ENCODE peak calls at places on chromosome 6, in five cellular contexts. Y is breast epithelium, I is stomach, S is GM12891, W is esophagus muscularis mucosa. H is an unnamed sample.
A peak's percentile ranks its signal among the peaks of the same experiment; 100 is the strongest.

GRCh38 chr6:51398064-51398740 is 579.5 kb downstream of the TFAP2B start:
- DNase-seq in Y (no peak), I (no peak), S (no peak), W (no peak), H (no peak)

GRCh38 chr6:32615885-32616532 is 21.2 kb upstream of the HLA-DQA1 start:
- DNase-seq in Y (no peak), I (no peak), S (no peak), W (no peak), H (no peak)

GRCh38 chr6:80366721-80367120 is 260.2 kb downstream of the BCKDHB start:
- DNase-seq in Y (no peak), I (no peak), S (no peak), W (no peak), H (no peak)

GRCh38 chr6:147322299-147323162 is 118.3 kb downstream of the STXBP5 start:
- DNase-seq in Y (no peak), I (no peak), S (peak; percentile 3), W (no peak), H (no peak)

GRCh38 chr6:14072084-14072483 is 45.5 kb upstream of the CD83 start:
- DNase-seq in Y (no peak), I (no peak), S (no peak), W (peak; percentile 19), H (no peak)

GRCh38 chr6:16292432-16292831 is 54.0 kb downstream of the GMPR start:
- DNase-seq in Y (no peak), I (no peak), S (no peak), W (no peak), H (no peak)

GRCh38 chr6:162379762-162380409 is 347.7 kb downstream of the PRKN start:
- DNase-seq in Y (no peak), I (no peak), S (no peak), W (no peak), H (no peak)

GRCh38 chr6:44072959-44073611 is 54.2 kb downstream of the MRPL14 start:
- DNase-seq in Y (peak; percentile 78), I (peak; percentile 78), S (peak; percentile 85), W (no peak), H (peak; percentile 87)

GRCh38 chr6:9126845-9127560 is 691.7 kb upstream of the SLC35B3 start:
- DNase-seq in Y (no peak), I (no peak), S (no peak), W (no peak), H (no peak)

GRCh38 chr6:106163966-106164877 is 78.1 kb downstream of the PRDM1 start:
- DNase-seq in Y (no peak), I (no peak), S (no peak), W (peak; percentile 89), H (no peak)

GRCh38 chr6:49565261-49565660 is 14.8 kb downstream of the C6orf141 start:
- DNase-seq in Y (no peak), I (no peak), S (no peak), W (no peak), H (no peak)

GRCh38 chr6:29647927-29648642 is 8.8 kb upstream of the MOG start:
- DNase-seq in Y (no peak), I (no peak), S (no peak), W (no peak), H (no peak)

GRCh38 chr6:8203337-8203736 is 101.0 kb upstream of the EEF1E1 start:
- DNase-seq in Y (no peak), I (no peak), S (no peak), W (no peak), H (no peak)

GRCh38 chr6:151167034-151167433 is 72.7 kb upstream of the AKAP12 start:
- DNase-seq in Y (no peak), I (no peak), S (no peak), W (no peak), H (no peak)

GRCh38 chr6:164370773-164371172 is 938.6 kb downstream of the C6orf118 start:
- DNase-seq in Y (no peak), I (no peak), S (no peak), W (no peak), H (no peak)

GRCh38 chr6:41298785-41299498 is 12.5 kb upstream of the TREM1 start:
- DNase-seq in Y (no peak), I (no peak), S (no peak), W (no peak), H (no peak)

GRCh38 chr6:41306187-41306854 is 19.8 kb upstream of the TREM1 start:
- DNase-seq in Y (no peak), I (peak; percentile 53), S (no peak), W (no peak), H (no peak)

DNA sequence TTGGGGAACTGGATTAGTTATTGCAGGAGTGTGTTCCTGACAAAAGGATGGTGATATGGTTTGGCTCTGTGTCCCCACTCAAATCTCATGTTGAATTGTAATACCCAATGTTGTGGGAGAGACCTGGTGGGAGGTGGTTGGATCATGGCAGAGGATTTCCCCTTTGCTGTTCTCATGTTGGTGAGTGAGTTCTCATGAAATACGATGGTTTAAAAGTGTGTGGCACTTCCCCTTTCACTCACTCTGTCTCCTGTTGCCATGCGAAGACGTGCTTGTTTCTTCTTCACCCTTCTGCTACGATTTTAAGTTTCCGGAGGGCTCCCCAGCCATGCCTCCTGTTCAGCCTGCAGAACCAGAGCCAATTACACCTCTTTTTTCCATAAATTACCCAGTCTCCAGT is 16.2 kb upstream of the TREM1 start:
- DNase-seq in Y (no peak), I (no peak), S (no peak), W (no peak), H (no peak)
- TF ChIP-seq POLR2AphosphoS5 in Y (no peak), I (no peak), S (no peak), W (no peak), H (no peak)

DNA sequence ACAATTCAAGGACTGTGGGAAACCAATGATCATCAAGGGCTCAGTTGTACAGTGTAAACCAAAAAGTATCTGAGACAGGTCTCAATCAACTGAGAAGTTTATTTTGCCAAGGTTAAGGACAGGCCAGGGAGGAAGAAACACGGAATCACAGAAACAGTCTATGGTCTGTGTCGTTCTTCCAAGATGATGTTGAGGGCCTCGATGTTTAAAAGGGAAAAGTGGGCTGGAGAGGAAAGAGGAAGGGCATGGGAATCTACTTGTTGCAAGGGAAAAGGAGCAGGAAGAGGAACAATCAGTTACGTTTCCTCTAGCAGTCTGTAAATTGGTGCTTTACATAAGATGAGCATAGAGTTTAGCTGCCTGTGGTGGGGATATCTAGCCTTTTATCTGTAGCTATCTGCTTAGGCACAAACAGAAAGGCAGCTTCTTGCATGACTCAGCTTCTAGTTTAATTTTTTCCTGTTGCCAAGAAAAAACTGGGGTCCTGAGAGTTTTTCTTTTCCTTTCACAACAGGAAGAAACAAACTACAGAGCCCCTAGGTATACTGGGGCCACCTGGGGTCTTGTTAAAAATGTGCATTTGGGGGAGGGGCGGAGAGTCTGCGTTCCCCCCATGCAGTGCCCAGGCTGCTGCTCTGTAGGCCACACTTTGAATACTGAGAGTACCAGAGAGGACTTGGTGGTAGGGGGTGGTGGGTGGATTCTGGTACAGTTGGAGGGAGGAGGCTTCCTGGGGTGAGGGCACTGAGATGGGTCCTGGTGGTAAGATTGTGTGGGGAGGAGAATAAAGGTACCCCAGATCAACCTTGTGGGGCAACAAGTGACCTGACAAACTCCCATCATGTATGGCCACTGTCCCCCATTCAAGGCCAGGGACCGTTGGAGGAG is 35.3 kb upstream of the EZR start:
- DNase-seq in Y (no peak), I (no peak), S (no peak), W (no peak), H (no peak)
- TF ChIP-seq POLR2A in Y (no peak), I (no peak), S (no peak), W (no peak), H (no peak)

GRCh38 chr6:34391711-34392496 is 565 bp downstream of the NUDT3 start:
- DNase-seq in Y (peak; percentile 56), I (peak; percentile 55), S (peak; percentile 30), W (peak; percentile 91), H (peak; percentile 41)
- TF ChIP-seq POLR2AphosphoS5 in Y (peak; percentile 18), I (no peak), S (no peak), W (no peak), H (peak; percentile 61)

DNA sequence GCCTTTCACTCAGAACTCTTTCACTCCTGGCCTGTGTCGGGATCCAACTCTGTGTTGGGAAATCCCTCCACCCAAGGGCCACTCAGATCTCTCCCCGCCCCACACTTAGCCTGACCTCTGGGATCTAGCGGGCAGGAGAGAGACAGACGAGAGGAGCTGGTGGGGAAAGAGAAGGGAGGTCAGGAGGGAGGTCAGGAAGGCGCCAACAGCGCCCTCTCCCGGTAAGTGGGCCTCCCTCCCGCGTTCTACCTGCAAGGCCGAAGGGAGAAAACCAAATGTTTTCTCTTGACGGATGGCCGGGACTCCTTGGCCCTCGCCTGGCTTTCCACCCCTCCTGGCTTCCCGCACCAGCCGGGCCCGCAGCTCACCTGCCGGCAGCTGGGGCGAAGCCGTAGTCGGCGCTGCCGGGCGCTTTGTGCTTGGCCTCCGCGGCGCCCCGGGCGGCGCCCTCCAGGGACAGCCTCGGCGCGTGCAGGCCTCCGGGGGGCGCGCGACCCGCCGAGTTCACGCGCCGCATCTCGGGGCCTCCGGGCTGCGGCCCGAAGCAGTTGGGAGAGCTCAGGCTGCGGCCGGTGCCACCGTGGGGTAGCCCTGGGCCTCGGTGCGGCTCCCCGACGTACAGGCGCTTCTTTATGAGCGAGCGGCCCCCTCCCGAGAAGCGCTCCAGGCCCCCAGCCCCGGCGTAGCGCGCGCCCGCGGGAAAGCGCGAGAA is 38.2 kb downstream of the C6orf132 start:
- DNase-seq in Y (no peak), I (peak; percentile 59), S (peak; percentile 92), W (no peak), H (peak; percentile 89)
- TF ChIP-seq POLR2A in Y (no peak), I (no peak), S (no peak), W (no peak), H (no peak)

GRCh38 chr6:138007014-138007472 is 100.2 kb downstream of the PERP start:
- DNase-seq in Y (no peak), I (peak; percentile 40), S (peak; percentile 25), W (no peak), H (no peak)
- TF ChIP-seq POLR2AphosphoS5 in Y (no peak), I (no peak), S (no peak), W (no peak), H (no peak)

GRCh38 chr6:52576392-52577021 is 353 bp downstream of the TRAM2 start:
- DNase-seq in Y (peak; percentile 56), I (peak; percentile 54), S (peak; percentile 70), W (no peak), H (peak; percentile 74)
- TF ChIP-seq POLR2A in Y (no peak), I (no peak), S (no peak), W (peak; percentile 68), H (peak; percentile 4)

GRCh38 chr6:11912420-11912819 is 99.7 kb upstream of the HIVEP1 start:
- DNase-seq in Y (no peak), I (no peak), S (no peak), W (no peak), H (no peak)

GRCh38 chr6:11909696-11910132 is 102.4 kb upstream of the HIVEP1 start:
- DNase-seq in Y (no peak), I (no peak), S (no peak), W (no peak), H (no peak)

GRCh38 chr6:11908706-11909105 is 103.4 kb upstream of the HIVEP1 start:
- DNase-seq in Y (no peak), I (no peak), S (no peak), W (no peak), H (no peak)

DNA sequence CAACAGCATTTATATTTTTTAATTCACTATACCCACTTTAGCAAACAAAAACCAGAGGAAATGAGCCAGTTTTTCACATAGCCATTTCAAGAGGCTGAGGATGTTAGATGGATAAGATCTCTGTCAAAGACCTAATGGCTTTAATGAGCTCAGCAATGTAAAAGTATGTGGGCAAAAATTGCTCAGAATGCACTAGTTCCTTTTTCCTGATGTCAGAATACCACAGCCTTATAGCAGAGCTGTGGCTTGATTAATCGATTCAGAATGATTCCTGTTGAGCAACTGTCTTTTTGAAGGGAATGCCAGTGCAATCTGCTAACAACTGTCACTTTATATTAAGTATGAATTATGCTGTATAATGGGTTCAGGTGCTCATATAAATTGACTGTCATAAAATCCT is 100.6 kb upstream of the HIVEP1 start:
- DNase-seq in Y (no peak), I (no peak), S (no peak), W (no peak), H (no peak)
- TF ChIP-seq POLR2AphosphoS5 in Y (no peak), I (no peak), S (no peak), W (no peak), H (no peak)

GRCh38 chr6:63582579-63583231 is 10.4 kb downstream of the LOC128125822 start:
- DNase-seq in Y (no peak), I (no peak), S (no peak), W (no peak), H (no peak)
- TF ChIP-seq POLR2A in Y (no peak), I (no peak), S (peak; percentile 48), W (no peak), H (peak; percentile 37)